ENCODE peak calls at places on chromosome 20, in seven cellular contexts. R is mammary epithelial cell, I is GM23248, E is GM12878, P is MM.1S, T is astrocyte, J is HepG2. D is an unnamed sample. For H3K4me1, the result is how much of the 10 kb centered on the place peaks cover.

GRCh38 chr20:52191436-52192295 is at the start of gene ZFP64:
- DNase-seq in I (peak), J (peak), T (peak), R (peak), E (no peak), P (peak), D (peak)

GRCh38 chr20:44151621-44152416 is 35.2 kb downstream of the JPH2 start:
- DNase-seq in J (no peak), R (peak), E (no peak), T (peak), I (no peak), P (no peak), D (no peak)

GRCh38 chr20:1463971-1464570 is 2.6 kb downstream of the NSFL1C start:
- DNase-seq in P (no peak), R (peak), I (peak), E (no peak), J (no peak), T (no peak), D (no peak)

GRCh38 chr20:5785146-5785545 is 34.9 kb downstream of the SHLD1 start:
- DNase-seq in R (peak), P (no peak), J (no peak), T (no peak), I (no peak), E (no peak), D (no peak)

GRCh38 chr20:17809714-17810631 is 110.2 kb downstream of the BANF2 start:
- DNase-seq in J (no peak), P (no peak), I (no peak), T (no peak), E (no peak), R (peak), D (no peak)

GRCh38 chr20:41309817-41310216 is 7.7 kb downstream of the ZHX3 start:
- DNase-seq in J (no peak), P (no peak), R (peak), E (no peak), I (peak), T (peak), D (no peak)

GRCh38 chr20:1037039-1037438 is 34.9 kb upstream of the RSPO4 start:
- DNase-seq in J (no peak), P (no peak), R (no peak), T (no peak), I (no peak), E (no peak), D (no peak)

GRCh38 chr20:58755062-58755697 is 62.6 kb downstream of the NPEPL1 start:
- DNase-seq in I (no peak), R (no peak), P (no peak), J (no peak), T (no peak), E (no peak), D (no peak)

GRCh38 chr20:49478754-49479689 is 3.4 kb downstream of the KCNB1 start:
- DNase-seq in P (no peak), I (no peak), R (no peak), E (no peak), J (no peak), T (no peak), D (no peak)

GRCh38 chr20:17995967-17996819 is 27.4 kb downstream of the MGME1 start:
- DNase-seq in R (peak), E (no peak), P (peak), T (peak), I (peak), J (peak), D (peak)

GRCh38 chr20:59537991-59538390 is 66.3 kb upstream of the PHACTR3 start:
- DNase-seq in I (no peak), T (no peak), R (no peak), P (no peak), E (no peak), J (no peak), D (no peak)

GRCh38 chr20:8807480-8808179 is 261.3 kb upstream of the PLCB4 start:
- DNase-seq in E (no peak), T (no peak), I (no peak), J (no peak), P (no peak), R (no peak), D (no peak)

GRCh38 chr20:1623501-1624250 is 3.9 kb upstream of the SIRPB1 start:
- DNase-seq in P (no peak), T (no peak), E (no peak), J (no peak), R (no peak), I (no peak), D (no peak)

GRCh38 chr20:17558154-17558940 is 11.5 kb upstream of the DSTN start:
- DNase-seq in P (no peak), I (peak), E (no peak), T (peak), R (peak), J (peak), D (peak)

GRCh38 chr20:9128586-9128985 is 59.7 kb downstream of the PLCB4 start:
- DNase-seq in J (no peak), R (no peak), I (no peak), P (no peak), E (no peak), T (no peak), D (no peak)

GRCh38 chr20:51500311-51500710 is 42.2 kb downstream of the NFATC2 start:
- DNase-seq in J (no peak), I (peak), E (peak), R (peak), P (no peak), T (peak), D (peak)

GRCh38 chr20:59805266-59805665 is 128.2 kb downstream of the SYCP2 start:
- DNase-seq in P (no peak), J (no peak), E (no peak), R (no peak), I (no peak), T (no peak), D (no peak)

GRCh38 chr20:49477200-49477599 is 5.3 kb downstream of the KCNB1 start:
- DNase-seq in R (no peak), T (no peak), E (no peak), J (no peak), P (peak), I (no peak), D (no peak)

GRCh38 chr20:53738039-53738944 is 144.7 kb upstream of the ZNF217 start:
- DNase-seq in E (no peak), J (peak), R (peak), I (peak), T (peak), P (peak), D (peak)

GRCh38 chr20:58449703-58450138 is 60.7 kb downstream of the VAPB start:
- DNase-seq in I (no peak), T (no peak), P (no peak), R (no peak), E (no peak), J (no peak), D (no peak)

GRCh38 chr20:20956586-20956985 is 149.6 kb downstream of the LINC00237 start:
- DNase-seq in T (no peak), J (no peak), E (no peak), R (no peak), P (no peak), I (no peak), D (no peak)

GRCh38 chr20:8005033-8005432 is 14.5 kb downstream of the TMX4 start:
- DNase-seq in I (no peak), T (no peak), J (no peak), E (no peak), P (no peak), R (no peak), D (no peak)

GRCh38 chr20:5267092-5267491 is 49.7 kb downstream of the PROKR2 start:
- DNase-seq in J (no peak), T (no peak), P (no peak), E (no peak), R (no peak), I (no peak), D (no peak)

GRCh38 chr20:420721-421574 is 12.8 kb downstream of the RBCK1 start:
- DNase-seq in T (no peak), I (peak), E (no peak), P (no peak), J (no peak), R (no peak), D (peak)

GRCh38 chr20:48102821-48103635 is 317.7 kb upstream of the SULF2 start:
- DNase-seq in P (no peak), I (peak), J (no peak), T (peak), E (no peak), R (no peak), D (no peak)

GRCh38 chr20:44761423-44761822 is 15.8 kb downstream of the KCNK15 start:
- DNase-seq in R (no peak), I (peak), J (no peak), T (no peak), E (no peak), P (no peak), D (no peak)

GRCh38 chr20:237479-237878 is 10.4 kb downstream of the DEFB129 start:
- DNase-seq in T (no peak), J (no peak), E (no peak), P (no peak), R (no peak), I (peak), D (no peak)

GRCh38 chr20:1897965-1898464 is 2.8 kb downstream of the SIRPA start:
- DNase-seq in I (peak), T (no peak), R (no peak), E (peak), J (no peak), P (peak), D (no peak)

GRCh38 chr20:22333885-22334545 is 250.4 kb downstream of the FOXA2 start:
- DNase-seq in R (peak), P (peak), J (peak), I (peak), T (peak), E (no peak), D (peak)

GRCh38 chr20:35742741-35743523 is 872 bp upstream of the RBM39 start:
- DNase-seq in I (peak), J (peak), T (no peak), R (no peak), P (peak), E (peak), D (peak)

GRCh38 chr20:3929713-3930060 is 40.5 kb downstream of the PANK2 start:
- DNase-seq in I (no peak), J (no peak), P (no peak), T (no peak), E (no peak), R (no peak), D (no peak)

GRCh38 chr20:17680128-17680835 is 1.8 kb downstream of the RRBP1 start:
- DNase-seq in P (no peak), J (peak), I (peak), E (no peak), T (peak), R (peak), D (peak)

GRCh38 chr20:19746396-19746795 is 11.7 kb upstream of the RIN2 start:
- DNase-seq in R (no peak), E (no peak), J (no peak), T (no peak), P (no peak), I (no peak), D (no peak)

GRCh38 chr20:19742974-19743649 is 14.9 kb upstream of the RIN2 start:
- DNase-seq in E (no peak), P (no peak), I (no peak), J (no peak), R (no peak), T (no peak), D (peak)

GRCh38 chr20:19745584-19745983 is 12.5 kb upstream of the RIN2 start:
- DNase-seq in J (no peak), E (no peak), P (no peak), R (no peak), T (no peak), I (no peak), D (no peak)

GRCh38 chr20:19743650-19744015 is 14.4 kb upstream of the RIN2 start:
- DNase-seq in I (no peak), T (no peak), J (no peak), R (no peak), P (no peak), E (no peak), D (no peak)

DNA sequence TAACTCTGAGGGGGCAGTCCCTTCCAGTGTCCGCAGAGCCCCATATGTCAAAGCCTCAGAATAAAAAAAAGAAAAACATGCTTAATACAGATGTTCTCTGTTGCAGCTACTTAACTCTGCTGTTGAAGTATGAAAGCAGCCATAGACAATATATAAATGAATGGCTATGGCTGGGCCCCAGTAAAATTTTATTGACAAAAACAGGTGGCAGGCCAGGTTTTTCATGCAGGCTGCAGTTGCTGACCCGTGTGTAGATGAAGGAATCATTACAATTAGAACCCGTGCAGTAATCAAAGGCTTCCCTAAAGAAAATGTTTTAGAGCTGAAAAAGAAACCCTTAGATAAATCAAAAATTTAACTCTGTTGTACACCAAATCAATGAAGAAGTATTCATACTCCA is 13.0 kb upstream of the RIN2 start:
- DNase-seq in I (no peak), R (no peak), T (no peak), J (no peak), P (no peak), E (no peak), D (no peak)
- H3K4me1 ChIP-seq in I (under half), R (under half), T (under half), J (under half), P (under half), E (under half), D (under half)

GRCh38 chr20:46099491-46100287 is 9.9 kb upstream of the NCOA5 start:
- DNase-seq in J (no peak), R (peak), I (peak), E (no peak), P (peak), T (no peak), D (no peak)
- TF ChIP-seq EZH2 in J (no peak), R (peak), I (no peak), E (no peak), P (no peak), T (peak), D (no peak)

GRCh38 chr20:38889792-38890496 is 36.3 kb upstream of the FAM83D start:
- DNase-seq in T (no peak), E (no peak), I (no peak), J (no peak), R (no peak), P (no peak), D (no peak)

GRCh38 chr20:38888059-38888831 is 38.0 kb upstream of the FAM83D start:
- DNase-seq in J (peak), I (no peak), T (no peak), P (no peak), E (no peak), R (peak), D (no peak)

GRCh38 chr20:38889050-38889449 is 37.2 kb upstream of the FAM83D start:
- DNase-seq in I (no peak), T (no peak), E (no peak), R (no peak), J (no peak), P (no peak), D (no peak)

GRCh38 chr20:38892091-38892981 is 33.9 kb upstream of the FAM83D start:
- DNase-seq in T (no peak), E (peak), P (peak), R (no peak), I (no peak), J (no peak), D (no peak)

DNA sequence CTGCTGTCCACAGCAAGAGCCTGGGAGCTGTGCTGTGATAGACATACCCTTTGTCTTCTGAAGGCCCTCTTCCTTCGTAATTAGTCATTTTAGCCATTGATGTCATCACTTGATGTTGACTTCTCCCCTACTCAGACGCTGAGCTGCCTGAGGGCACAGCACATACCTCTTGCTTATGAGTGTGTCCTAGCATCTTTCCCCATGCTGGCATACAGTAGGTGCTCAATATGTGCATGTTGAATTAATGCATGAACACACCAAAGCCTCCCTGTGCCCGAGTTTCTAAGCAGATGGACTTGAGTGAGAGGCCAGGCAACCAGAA is 35.8 kb upstream of the FAM83D start:
- DNase-seq in I (peak), P (no peak), E (no peak), T (no peak), R (peak), J (no peak), D (no peak)
- H3K4me1 ChIP-seq in I (under half), P (under half), E (under half), T (under half), R (under half), J (under half), D (under half)

GRCh38 chr20:32052090-32052791 is at the start of gene HCK:
- DNase-seq in P (no peak), T (no peak), J (no peak), R (no peak), I (peak), E (no peak), D (no peak)
- TF ChIP-seq EZH2 in P (no peak), T (peak), J (no peak), R (peak), I (peak), E (no peak), D (peak)

GRCh38 chr20:64037498-64038213 is 1.7 kb downstream of the C20orf204 start:
- DNase-seq in R (no peak), P (no peak), J (no peak), I (no peak), T (no peak), E (no peak), D (no peak)
- H3K4me1 ChIP-seq in R (under half), P (under half), J (half or more), I (under half), T (under half), E (half or more), D (under half)

DNA sequence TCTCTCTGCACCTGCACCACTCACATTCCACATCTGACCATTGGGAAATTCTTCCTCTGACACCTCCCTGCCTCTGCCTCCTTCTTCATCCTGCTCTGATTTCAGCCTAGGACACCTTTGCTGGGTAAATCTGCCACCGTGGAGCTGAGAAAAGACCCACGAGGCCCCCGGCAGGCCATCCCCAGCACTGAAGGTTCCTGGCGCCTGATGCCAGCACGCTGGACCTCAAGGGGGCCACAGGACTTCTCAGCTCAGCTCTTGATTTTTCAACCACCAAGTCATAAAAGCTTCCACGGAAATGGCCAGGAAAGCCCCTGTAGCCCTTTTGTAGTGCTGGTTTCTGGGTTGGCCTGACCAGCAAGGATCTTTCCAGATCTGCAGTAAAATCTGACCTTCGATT is 157.7 kb downstream of the BMP7 start:
- DNase-seq in I (no peak), T (no peak), P (no peak), R (no peak), J (no peak), E (no peak), D (no peak)
- TF ChIP-seq EZH2 in I (no peak), T (no peak), P (no peak), R (no peak), J (no peak), E (no peak), D (no peak)

GRCh38 chr20:62494537-62494936 is 18.7 kb upstream of the GATA5 start:
- DNase-seq in R (no peak), E (no peak), T (no peak), I (no peak), J (no peak), P (no peak), D (no peak)

GRCh38 chr20:62493253-62493885 is 17.6 kb upstream of the GATA5 start:
- DNase-seq in T (no peak), E (no peak), P (no peak), R (no peak), J (no peak), I (no peak), D (no peak)

GRCh38 chr20:62494980-62495797 is 19.4 kb upstream of the GATA5 start:
- DNase-seq in P (no peak), I (no peak), T (no peak), R (no peak), J (no peak), E (no peak), D (no peak)

GRCh38 chr20:62493886-62494285 is 18.1 kb upstream of the GATA5 start:
- DNase-seq in E (no peak), R (no peak), I (no peak), J (no peak), T (no peak), P (no peak), D (no peak)

DNA sequence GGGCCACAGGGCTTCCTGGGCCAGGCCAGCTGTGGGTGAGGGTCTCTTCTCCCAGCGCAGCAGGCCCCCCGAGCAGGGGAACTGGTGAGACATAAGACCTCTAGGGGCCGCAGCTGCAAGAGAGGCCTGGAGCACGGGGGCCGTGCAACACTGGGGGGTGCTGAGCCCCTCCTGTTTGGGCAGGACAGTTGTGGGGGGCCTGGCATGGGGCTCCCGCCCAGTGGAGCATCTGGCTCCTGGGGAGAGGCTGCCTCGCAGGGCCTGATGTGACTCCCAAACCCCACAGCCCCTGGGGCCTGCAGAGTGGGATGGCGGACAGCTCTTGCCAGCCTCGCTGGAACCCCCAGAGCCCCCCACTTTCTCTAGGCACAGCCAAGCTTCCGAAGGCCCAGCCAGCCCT is 16.9 kb upstream of the GATA5 start:
- DNase-seq in I (no peak), P (no peak), R (no peak), E (no peak), J (no peak), T (no peak), D (no peak)
- H3K4me1 ChIP-seq in I (under half), P (under half), R (under half), E (under half), J (under half), T (under half), D (under half)

GRCh38 chr20:63004607-63005211 is 2.1 kb downstream of the BHLHE23 start:
- DNase-seq in P (no peak), R (no peak), E (no peak), J (no peak), T (no peak), I (peak), D (no peak)
- TF ChIP-seq EZH2 in P (peak), R (no peak), E (no peak), J (peak), T (peak), I (peak), D (peak)

D was measured in A673.